ENCODE peak calls at places on chromosomes 16 and 17, in seven cellular contexts. C, U, R, V, Q, T and Z are unnamed samples.

GRCh38 chr16:24670623-24671454 is 58.6 kb upstream of the TNRC6A start:
- DNase-seq in C (no peak), U (no peak), R (peak; percentile 58), V (peak; percentile 82), Q (peak; percentile 49), T (peak; percentile 93), Z (peak; percentile 49)

GRCh38 chr17:31493656-31494155 is 102.2 kb downstream of the RAB11FIP4 start:
- DNase-seq in C (no peak), U (no peak), R (no peak), V (no peak), Q (no peak), T (no peak), Z (no peak)

GRCh38 chr16:11079657-11080187 is 135.4 kb downstream of the CLEC16A start:
- DNase-seq in C (peak; percentile 96), U (no peak), R (peak; percentile 57), V (peak; percentile 77), Q (no peak), T (peak; percentile 97), Z (peak; percentile 41)

GRCh38 chr16:87406495-87407088 is 14.5 kb downstream of the MAP1LC3B start:
- DNase-seq in C (no peak), U (peak; percentile 70), R (no peak), V (no peak), Q (no peak), T (no peak), Z (no peak)

GRCh38 chr16:76801357-76801756 is 389.6 kb upstream of the MON1B start:
- DNase-seq in C (no peak), U (no peak), R (no peak), V (no peak), Q (no peak), T (no peak), Z (no peak)

GRCh38 chr17:7579839-7580630 is 597 bp downstream of the CD68 start:
- DNase-seq in C (no peak), U (no peak), R (no peak), V (no peak), Q (no peak), T (no peak), Z (no peak)

GRCh38 chr16:69381231-69381630 is 4.6 kb downstream of the TERF2 start:
- DNase-seq in C (no peak), U (no peak), R (no peak), V (no peak), Q (no peak), T (no peak), Z (no peak)

GRCh38 chr16:50285406-50286003 is 19.2 kb downstream of the ADCY7 start:
- DNase-seq in C (no peak), U (no peak), R (no peak), V (no peak), Q (no peak), T (no peak), Z (no peak)

GRCh38 chr16:19840524-19841110 is 44.0 kb downstream of the GPRC5B start:
- DNase-seq in C (no peak), U (no peak), R (no peak), V (no peak), Q (peak; percentile 30), T (no peak), Z (no peak)

GRCh38 chr17:82503728-82504308 is 15.7 kb upstream of the FOXK2 start:
- DNase-seq in C (no peak), U (no peak), R (no peak), V (no peak), Q (no peak), T (no peak), Z (no peak)

GRCh38 chr17:43401293-43401692 is 2.5 kb downstream of the ARL4D start:
- DNase-seq in C (no peak), U (no peak), R (peak; percentile 69), V (peak; percentile 73), Q (peak; percentile 48), T (peak; percentile 66), Z (no peak)

GRCh38 chr17:64066709-64067108 is 46.3 kb upstream of the ICAM2 start:
- DNase-seq in C (no peak), U (no peak), R (no peak), V (no peak), Q (no peak), T (no peak), Z (no peak)

GRCh38 chr17:64455993-64456885 is 7.3 kb downstream of the MILR1 start:
- DNase-seq in C (no peak), U (no peak), R (no peak), V (no peak), Q (no peak), T (no peak), Z (peak; percentile 57)

GRCh38 chr17:73122953-73123605 is 30.6 kb upstream of the SLC39A11 start:
- DNase-seq in C (no peak), U (no peak), R (no peak), V (no peak), Q (no peak), T (no peak), Z (no peak)

GRCh38 chr17:69357701-69358100 is 30.8 kb upstream of the ABCA5 start:
- DNase-seq in C (no peak), U (no peak), R (no peak), V (no peak), Q (no peak), T (no peak), Z (no peak)

GRCh38 chr16:52078716-52079655 is 468.0 kb downstream of the TOX3 start:
- DNase-seq in C (no peak), U (no peak), R (no peak), V (no peak), Q (no peak), T (no peak), Z (no peak)

GRCh38 chr16:84369938-84370627 is 1.7 kb downstream of the ATP2C2 start:
- DNase-seq in C (no peak), U (no peak), R (no peak), V (no peak), Q (no peak), T (no peak), Z (no peak)

GRCh38 chr16:59633996-59634579 is 900.0 kb upstream of the GOT2 start:
- DNase-seq in C (peak; percentile 53), U (no peak), R (peak; percentile 30), V (peak; percentile 38), Q (no peak), T (peak; percentile 74), Z (no peak)

GRCh38 chr17:18257268-18257681 is 1.3 kb downstream of the FLII start:
- DNase-seq in C (no peak), U (no peak), R (no peak), V (no peak), Q (no peak), T (no peak), Z (no peak)

GRCh38 chr17:15972497-15972951 is 27.0 kb downstream of the ZSWIM7 start:
- DNase-seq in C (no peak), U (no peak), R (no peak), V (no peak), Q (no peak), T (no peak), Z (no peak)
- TF ChIP-seq CTCF in C (no peak), U (no peak), R (no peak), V (no peak), Q (no peak), T (no peak), Z (no peak)

GRCh38 chr17:78132767-78133178 is 2.2 kb downstream of the TMC8 start:
- DNase-seq in C (no peak), U (peak; percentile 82), R (no peak), V (no peak), Q (no peak), T (no peak), Z (no peak)

GRCh38 chr17:78135858-78136500 is 5.4 kb downstream of the TMC8 start:
- DNase-seq in C (no peak), U (no peak), R (no peak), V (no peak), Q (no peak), T (no peak), Z (no peak)

GRCh38 chr17:78134899-78135385 is 4.4 kb downstream of the TMC8 start:
- DNase-seq in C (no peak), U (no peak), R (no peak), V (no peak), Q (no peak), T (no peak), Z (no peak)

GRCh38 chr17:78133179-78133951 is 2.8 kb downstream of the TMC8 start:
- DNase-seq in C (no peak), U (peak; percentile 84), R (no peak), V (no peak), Q (no peak), T (no peak), Z (no peak)

DNA sequence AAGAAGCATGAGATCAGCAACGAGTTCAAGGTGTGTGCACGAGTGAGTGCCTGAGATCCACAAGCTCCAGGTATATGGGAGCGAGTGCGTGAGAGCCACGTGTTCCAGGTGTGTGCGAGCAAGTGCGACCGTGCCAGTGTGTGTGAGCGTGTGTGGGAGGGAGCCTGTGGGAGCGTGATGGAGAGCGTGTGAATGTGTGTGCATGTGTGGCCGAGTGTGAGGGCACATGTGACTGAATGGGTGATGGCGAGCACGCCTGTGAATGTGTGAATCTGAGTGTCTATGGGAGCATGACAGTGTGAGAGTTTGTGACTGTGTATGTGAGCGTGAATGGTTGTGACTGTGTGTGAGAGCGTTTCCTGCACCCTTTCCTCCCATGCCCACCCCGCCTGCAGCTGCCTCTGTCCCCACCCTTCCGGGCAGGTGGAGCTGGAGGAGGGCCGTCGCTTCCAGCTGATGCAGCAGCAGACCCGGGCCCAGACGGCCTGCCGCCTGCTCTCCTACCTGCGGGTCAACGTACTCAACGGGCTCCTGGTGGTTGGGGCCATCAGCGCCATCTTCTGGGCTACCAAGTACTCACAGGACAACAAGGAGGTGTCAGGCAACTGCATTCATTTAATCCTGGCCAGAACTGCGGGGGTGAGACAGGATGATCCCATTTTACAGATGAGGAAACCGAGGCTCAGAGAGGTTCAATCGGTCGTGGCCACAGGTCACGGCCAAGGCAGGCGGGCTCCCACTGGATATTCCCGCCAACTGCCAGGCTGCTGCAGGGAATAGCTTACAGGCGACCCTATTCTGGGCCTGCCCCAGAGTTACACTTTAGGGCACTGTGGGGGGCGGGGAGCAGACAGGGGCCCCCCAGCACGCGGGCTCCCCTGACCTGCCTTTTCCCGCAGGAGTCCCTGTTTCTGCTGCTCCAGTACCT is 3.7 kb downstream of the TMC8 start:
- DNase-seq in C (no peak), U (peak; percentile 95), R (no peak), V (peak; percentile 38), Q (no peak), T (no peak), Z (peak; percentile 79)
- TF ChIP-seq CTCF in C (peak; percentile 51), U (peak; percentile 79), R (peak; percentile 34), V (peak; percentile 60), Q (peak; percentile 44), T (peak; percentile 57), Z (peak; percentile 77)

GRCh38 chr17:79991140-79991923 is 44.3 kb downstream of the TBC1D16 start:
- DNase-seq in C (no peak), U (peak; percentile 96), R (peak; percentile 43), V (peak; percentile 81), Q (peak; percentile 78), T (peak; percentile 77), Z (peak; percentile 87)
- TF ChIP-seq CTCF in C (peak; percentile 71), U (peak; percentile 20), R (peak; percentile 65), V (peak; percentile 57), Q (peak; percentile 50), T (peak; percentile 63), Z (peak; percentile 57)

DNA sequence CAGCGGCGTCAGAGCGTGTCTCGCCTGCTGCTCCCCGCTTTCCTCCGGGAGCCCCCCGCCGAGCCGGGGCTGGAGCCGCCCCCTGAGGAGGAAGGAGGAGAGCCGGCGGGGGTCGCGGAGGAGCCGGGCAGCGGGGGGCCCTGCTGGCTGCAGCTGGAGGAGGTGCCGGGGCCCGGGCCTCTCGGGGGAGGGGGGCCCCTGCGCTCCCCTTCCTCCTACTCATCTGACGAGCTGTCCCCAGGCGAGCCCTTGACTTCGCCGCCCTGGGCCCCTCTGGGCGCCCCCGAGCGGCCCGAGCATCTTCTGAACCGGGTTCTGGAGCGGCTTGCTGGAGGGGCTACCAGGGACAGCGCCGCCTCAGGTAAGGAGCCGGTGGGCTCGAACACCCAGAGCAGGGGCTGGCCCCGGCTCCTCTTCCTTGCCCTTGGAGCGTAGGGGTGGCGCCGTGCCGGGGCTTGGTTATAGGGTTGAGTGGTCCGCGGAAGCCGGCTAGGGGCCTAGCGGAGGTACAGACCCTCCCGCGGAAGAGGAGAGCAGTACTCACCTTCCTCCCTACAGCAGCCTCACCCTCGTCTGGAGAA is 841 bp downstream of the RAPGEFL1 start:
- DNase-seq in C (no peak), U (no peak), R (no peak), V (no peak), Q (no peak), T (no peak), Z (peak; percentile 37)
- TF ChIP-seq CTCF in C (no peak), U (no peak), R (no peak), V (no peak), Q (no peak), T (no peak), Z (peak; percentile 19)